ENCODE peak calls at places on chromosomes 2 and 18, in nine cellular contexts. One of them, this sample, is unnamed.

GRCh38 chr2:128490321-128490720 is 171.7 kb upstream of the HS6ST1 start:
- DNase-seq in heart right ventricle: no peak
- DNase-seq in left lobe of liver: no peak
- DNase-seq in posterior cingulate gyrus: no peak
- DNase-seq in sciatic nerve: no peak
- DNase-seq in DMS153: no peak
- DNase-seq in sigmoid colon: no peak
- DNase-seq in MM.1S: no peak
- DNase-seq in stimulated activated CD4-positive, alpha-beta T cell treated with anti-CD3 and anti-CD28 coated beads, Interleukin-1b, Interleukin-23, amount 100 ng/mL, for 24 hours: no peak
- DNase-seq in this sample: no peak

GRCh38 chr2:45885111-45885685 is 233.7 kb downstream of the PRKCE start:
- DNase-seq in heart right ventricle: no peak
- DNase-seq in left lobe of liver: no peak
- DNase-seq in posterior cingulate gyrus: no peak
- DNase-seq in sciatic nerve: no peak
- DNase-seq in DMS153: peak; percentile 20
- DNase-seq in sigmoid colon: no peak
- DNase-seq in MM.1S: no peak
- DNase-seq in stimulated activated CD4-positive, alpha-beta T cell treated with anti-CD3 and anti-CD28 coated beads, Interleukin-1b, Interleukin-23, amount 100 ng/mL, for 24 hours: no peak
- DNase-seq in this sample: no peak

GRCh38 chr2:160407393-160408204 is 86.0 kb downstream of the RBMS1 start:
- DNase-seq in heart right ventricle: peak; percentile 57
- DNase-seq in left lobe of liver: peak; percentile 65
- DNase-seq in posterior cingulate gyrus: peak; percentile 41
- DNase-seq in sciatic nerve: peak; percentile 78
- DNase-seq in DMS153: peak; percentile 7
- DNase-seq in sigmoid colon: peak; percentile 87
- DNase-seq in MM.1S: peak; percentile 56
- DNase-seq in stimulated activated CD4-positive, alpha-beta T cell treated with anti-CD3 and anti-CD28 coated beads, Interleukin-1b, Interleukin-23, amount 100 ng/mL, for 24 hours: no peak
- DNase-seq in this sample: peak; percentile 63

GRCh38 chr2:240672076-240672700 is 10.5 kb downstream of the AQP12B start:
- DNase-seq in heart right ventricle: no peak
- DNase-seq in left lobe of liver: no peak
- DNase-seq in posterior cingulate gyrus: no peak
- DNase-seq in sciatic nerve: no peak
- DNase-seq in DMS153: no peak
- DNase-seq in sigmoid colon: no peak
- DNase-seq in MM.1S: no peak
- DNase-seq in stimulated activated CD4-positive, alpha-beta T cell treated with anti-CD3 and anti-CD28 coated beads, Interleukin-1b, Interleukin-23, amount 100 ng/mL, for 24 hours: no peak
- DNase-seq in this sample: no peak

GRCh38 chr2:230885467-230886130 is 20.9 kb downstream of the ITM2C start:
- DNase-seq in heart right ventricle: no peak
- DNase-seq in left lobe of liver: no peak
- DNase-seq in posterior cingulate gyrus: no peak
- DNase-seq in sciatic nerve: no peak
- DNase-seq in DMS153: no peak
- DNase-seq in sigmoid colon: no peak
- DNase-seq in MM.1S: peak; percentile 54
- DNase-seq in stimulated activated CD4-positive, alpha-beta T cell treated with anti-CD3 and anti-CD28 coated beads, Interleukin-1b, Interleukin-23, amount 100 ng/mL, for 24 hours: no peak
- DNase-seq in this sample: no peak

GRCh38 chr2:230864122-230864604 is 579 bp upstream of the ITM2C start:
- DNase-seq in heart right ventricle: no peak
- DNase-seq in left lobe of liver: peak; percentile 41
- DNase-seq in posterior cingulate gyrus: no peak
- DNase-seq in sciatic nerve: no peak
- DNase-seq in DMS153: no peak
- DNase-seq in sigmoid colon: no peak
- DNase-seq in MM.1S: no peak
- DNase-seq in stimulated activated CD4-positive, alpha-beta T cell treated with anti-CD3 and anti-CD28 coated beads, Interleukin-1b, Interleukin-23, amount 100 ng/mL, for 24 hours: no peak
- DNase-seq in this sample: no peak

GRCh38 chr2:207230261-207231105 is 64.7 kb upstream of the KLF7 start:
- DNase-seq in heart right ventricle: no peak
- DNase-seq in left lobe of liver: no peak
- DNase-seq in posterior cingulate gyrus: no peak
- DNase-seq in sciatic nerve: no peak
- DNase-seq in DMS153: no peak
- DNase-seq in sigmoid colon: no peak
- DNase-seq in MM.1S: peak; percentile 15
- DNase-seq in stimulated activated CD4-positive, alpha-beta T cell treated with anti-CD3 and anti-CD28 coated beads, Interleukin-1b, Interleukin-23, amount 100 ng/mL, for 24 hours: no peak
- DNase-seq in this sample: no peak

GRCh38 chr2:6951046-6951445 is 33.8 kb downstream of the RNF144A start:
- DNase-seq in heart right ventricle: no peak
- DNase-seq in left lobe of liver: no peak
- DNase-seq in posterior cingulate gyrus: no peak
- DNase-seq in sciatic nerve: no peak
- DNase-seq in DMS153: no peak
- DNase-seq in sigmoid colon: no peak
- DNase-seq in MM.1S: no peak
- DNase-seq in stimulated activated CD4-positive, alpha-beta T cell treated with anti-CD3 and anti-CD28 coated beads, Interleukin-1b, Interleukin-23, amount 100 ng/mL, for 24 hours: no peak
- DNase-seq in this sample: no peak

GRCh38 chr2:24026233-24026632 is 16.3 kb downstream of the MFSD2B start:
- DNase-seq in heart right ventricle: no peak
- DNase-seq in left lobe of liver: no peak
- DNase-seq in posterior cingulate gyrus: no peak
- DNase-seq in sciatic nerve: no peak
- DNase-seq in DMS153: no peak
- DNase-seq in sigmoid colon: no peak
- DNase-seq in MM.1S: no peak
- DNase-seq in stimulated activated CD4-positive, alpha-beta T cell treated with anti-CD3 and anti-CD28 coated beads, Interleukin-1b, Interleukin-23, amount 100 ng/mL, for 24 hours: no peak
- DNase-seq in this sample: no peak

GRCh38 chr18:35484034-35484433 is 13.7 kb downstream of the INO80C start:
- DNase-seq in heart right ventricle: no peak
- DNase-seq in left lobe of liver: no peak
- DNase-seq in posterior cingulate gyrus: no peak
- DNase-seq in sciatic nerve: no peak
- DNase-seq in DMS153: no peak
- DNase-seq in sigmoid colon: no peak
- DNase-seq in MM.1S: no peak
- DNase-seq in stimulated activated CD4-positive, alpha-beta T cell treated with anti-CD3 and anti-CD28 coated beads, Interleukin-1b, Interleukin-23, amount 100 ng/mL, for 24 hours: no peak
- DNase-seq in this sample: no peak

GRCh38 chr2:86491088-86491487 is 49.9 kb downstream of the KDM3A start:
- DNase-seq in heart right ventricle: no peak
- DNase-seq in left lobe of liver: no peak
- DNase-seq in posterior cingulate gyrus: no peak
- DNase-seq in sciatic nerve: no peak
- DNase-seq in DMS153: no peak
- DNase-seq in sigmoid colon: no peak
- DNase-seq in MM.1S: no peak
- DNase-seq in stimulated activated CD4-positive, alpha-beta T cell treated with anti-CD3 and anti-CD28 coated beads, Interleukin-1b, Interleukin-23, amount 100 ng/mL, for 24 hours: no peak
- DNase-seq in this sample: peak; percentile 46

GRCh38 chr2:38130877-38131276 is 54.9 kb upstream of the CYP1B1 start:
- DNase-seq in heart right ventricle: no peak
- DNase-seq in left lobe of liver: no peak
- DNase-seq in posterior cingulate gyrus: no peak
- DNase-seq in sciatic nerve: no peak
- DNase-seq in DMS153: no peak
- DNase-seq in sigmoid colon: no peak
- DNase-seq in MM.1S: no peak
- DNase-seq in stimulated activated CD4-positive, alpha-beta T cell treated with anti-CD3 and anti-CD28 coated beads, Interleukin-1b, Interleukin-23, amount 100 ng/mL, for 24 hours: no peak
- DNase-seq in this sample: peak; percentile 22

GRCh38 chr2:108243566-108243965 is 3.8 kb downstream of the SULT1C3 start:
- DNase-seq in heart right ventricle: no peak
- DNase-seq in left lobe of liver: no peak
- DNase-seq in posterior cingulate gyrus: no peak
- DNase-seq in sciatic nerve: no peak
- DNase-seq in DMS153: no peak
- DNase-seq in sigmoid colon: no peak
- DNase-seq in MM.1S: no peak
- DNase-seq in stimulated activated CD4-positive, alpha-beta T cell treated with anti-CD3 and anti-CD28 coated beads, Interleukin-1b, Interleukin-23, amount 100 ng/mL, for 24 hours: no peak
- DNase-seq in this sample: peak; percentile 8

GRCh38 chr2:214328941-214329340 is 81.9 kb upstream of the VWC2L start:
- DNase-seq in heart right ventricle: no peak
- DNase-seq in left lobe of liver: no peak
- DNase-seq in posterior cingulate gyrus: peak; percentile 72
- DNase-seq in sciatic nerve: no peak
- DNase-seq in DMS153: no peak
- DNase-seq in sigmoid colon: no peak
- DNase-seq in MM.1S: no peak
- DNase-seq in stimulated activated CD4-positive, alpha-beta T cell treated with anti-CD3 and anti-CD28 coated beads, Interleukin-1b, Interleukin-23, amount 100 ng/mL, for 24 hours: no peak
- DNase-seq in this sample: no peak

GRCh38 chr2:88638743-88639142 is 11.5 kb upstream of the EIF2AK3 start:
- DNase-seq in heart right ventricle: no peak
- DNase-seq in left lobe of liver: no peak
- DNase-seq in posterior cingulate gyrus: no peak
- DNase-seq in sciatic nerve: no peak
- DNase-seq in DMS153: no peak
- DNase-seq in sigmoid colon: no peak
- DNase-seq in MM.1S: peak; percentile 21
- DNase-seq in stimulated activated CD4-positive, alpha-beta T cell treated with anti-CD3 and anti-CD28 coated beads, Interleukin-1b, Interleukin-23, amount 100 ng/mL, for 24 hours: no peak
- DNase-seq in this sample: peak; percentile 64

GRCh38 chr2:164967781-164968228 is 12.5 kb upstream of the SLC38A11 start:
- DNase-seq in heart right ventricle: no peak
- DNase-seq in left lobe of liver: no peak
- DNase-seq in posterior cingulate gyrus: no peak
- DNase-seq in sciatic nerve: no peak
- DNase-seq in DMS153: no peak
- DNase-seq in sigmoid colon: no peak
- DNase-seq in MM.1S: no peak
- DNase-seq in stimulated activated CD4-positive, alpha-beta T cell treated with anti-CD3 and anti-CD28 coated beads, Interleukin-1b, Interleukin-23, amount 100 ng/mL, for 24 hours: no peak
- DNase-seq in this sample: peak; percentile 99

GRCh38 chr2:128603411-128603924 is 284.8 kb upstream of the HS6ST1 start:
- DNase-seq in heart right ventricle: no peak
- DNase-seq in left lobe of liver: peak; percentile 40
- DNase-seq in posterior cingulate gyrus: no peak
- DNase-seq in sciatic nerve: peak; percentile 51
- DNase-seq in DMS153: no peak
- DNase-seq in sigmoid colon: peak; percentile 55
- DNase-seq in MM.1S: no peak
- DNase-seq in stimulated activated CD4-positive, alpha-beta T cell treated with anti-CD3 and anti-CD28 coated beads, Interleukin-1b, Interleukin-23, amount 100 ng/mL, for 24 hours: no peak
- DNase-seq in this sample: no peak

GRCh38 chr2:128775064-128775347 is 456.3 kb upstream of the HS6ST1 start:
- DNase-seq in heart right ventricle: no peak
- DNase-seq in left lobe of liver: no peak
- DNase-seq in posterior cingulate gyrus: no peak
- DNase-seq in sciatic nerve: no peak
- DNase-seq in DMS153: no peak
- DNase-seq in sigmoid colon: peak; percentile 22
- DNase-seq in MM.1S: no peak
- DNase-seq in stimulated activated CD4-positive, alpha-beta T cell treated with anti-CD3 and anti-CD28 coated beads, Interleukin-1b, Interleukin-23, amount 100 ng/mL, for 24 hours: no peak
- DNase-seq in this sample: no peak

GRCh38 chr2:165499131-165499530 is 29.6 kb downstream of the CSRNP3 start:
- DNase-seq in heart right ventricle: no peak
- DNase-seq in left lobe of liver: no peak
- DNase-seq in posterior cingulate gyrus: no peak
- DNase-seq in sciatic nerve: no peak
- DNase-seq in DMS153: no peak
- DNase-seq in sigmoid colon: no peak
- DNase-seq in MM.1S: no peak
- DNase-seq in stimulated activated CD4-positive, alpha-beta T cell treated with anti-CD3 and anti-CD28 coated beads, Interleukin-1b, Interleukin-23, amount 100 ng/mL, for 24 hours: no peak
- DNase-seq in this sample: no peak

GRCh38 chr18:8423051-8423558 is 186.1 kb upstream of the RAB12 start:
- DNase-seq in heart right ventricle: no peak
- DNase-seq in left lobe of liver: no peak
- DNase-seq in posterior cingulate gyrus: no peak
- DNase-seq in sciatic nerve: no peak
- DNase-seq in DMS153: no peak
- DNase-seq in sigmoid colon: no peak
- DNase-seq in MM.1S: no peak
- DNase-seq in stimulated activated CD4-positive, alpha-beta T cell treated with anti-CD3 and anti-CD28 coated beads, Interleukin-1b, Interleukin-23, amount 100 ng/mL, for 24 hours: no peak
- DNase-seq in this sample: no peak

GRCh38 chr2:220053919-220054318 is 426.5 kb downstream of the SLC4A3 start:
- DNase-seq in heart right ventricle: no peak
- DNase-seq in left lobe of liver: no peak
- DNase-seq in posterior cingulate gyrus: no peak
- DNase-seq in sciatic nerve: no peak
- DNase-seq in DMS153: no peak
- DNase-seq in sigmoid colon: no peak
- DNase-seq in MM.1S: peak; percentile 15
- DNase-seq in stimulated activated CD4-positive, alpha-beta T cell treated with anti-CD3 and anti-CD28 coated beads, Interleukin-1b, Interleukin-23, amount 100 ng/mL, for 24 hours: no peak
- DNase-seq in this sample: no peak

GRCh38 chr18:42233908-42234307 is 278.9 kb downstream of the PIK3C3 start:
- DNase-seq in heart right ventricle: no peak
- DNase-seq in left lobe of liver: no peak
- DNase-seq in posterior cingulate gyrus: no peak
- DNase-seq in sciatic nerve: no peak
- DNase-seq in DMS153: no peak
- DNase-seq in sigmoid colon: no peak
- DNase-seq in MM.1S: no peak
- DNase-seq in stimulated activated CD4-positive, alpha-beta T cell treated with anti-CD3 and anti-CD28 coated beads, Interleukin-1b, Interleukin-23, amount 100 ng/mL, for 24 hours: no peak
- DNase-seq in this sample: no peak

GRCh38 chr2:143600136-143600535 is 470.9 kb downstream of the ARHGAP15 start:
- DNase-seq in heart right ventricle: no peak
- DNase-seq in left lobe of liver: no peak
- DNase-seq in posterior cingulate gyrus: no peak
- DNase-seq in sciatic nerve: no peak
- DNase-seq in DMS153: no peak
- DNase-seq in sigmoid colon: no peak
- DNase-seq in MM.1S: no peak
- DNase-seq in stimulated activated CD4-positive, alpha-beta T cell treated with anti-CD3 and anti-CD28 coated beads, Interleukin-1b, Interleukin-23, amount 100 ng/mL, for 24 hours: no peak
- DNase-seq in this sample: peak; percentile 12

GRCh38 chr2:109381327-109381820 is 232.4 kb downstream of the SEPTIN10 start:
- DNase-seq in heart right ventricle: no peak
- DNase-seq in left lobe of liver: peak; percentile 30
- DNase-seq in posterior cingulate gyrus: peak; percentile 6
- DNase-seq in sciatic nerve: peak; percentile 28
- DNase-seq in DMS153: no peak
- DNase-seq in sigmoid colon: peak; percentile 42
- DNase-seq in MM.1S: no peak
- DNase-seq in stimulated activated CD4-positive, alpha-beta T cell treated with anti-CD3 and anti-CD28 coated beads, Interleukin-1b, Interleukin-23, amount 100 ng/mL, for 24 hours: no peak
- DNase-seq in this sample: no peak

GRCh38 chr2:168049609-168050008 is 197.8 kb downstream of the STK39 start:
- DNase-seq in heart right ventricle: no peak
- DNase-seq in left lobe of liver: no peak
- DNase-seq in posterior cingulate gyrus: no peak
- DNase-seq in sciatic nerve: no peak
- DNase-seq in DMS153: no peak
- DNase-seq in sigmoid colon: no peak
- DNase-seq in MM.1S: no peak
- DNase-seq in stimulated activated CD4-positive, alpha-beta T cell treated with anti-CD3 and anti-CD28 coated beads, Interleukin-1b, Interleukin-23, amount 100 ng/mL, for 24 hours: no peak
- DNase-seq in this sample: no peak

GRCh38 chr2:27185331-27186026 is 26.4 kb upstream of the ATRAID start:
- DNase-seq in heart right ventricle: no peak
- DNase-seq in left lobe of liver: peak; percentile 85
- DNase-seq in posterior cingulate gyrus: no peak
- DNase-seq in sciatic nerve: peak; percentile 63
- DNase-seq in DMS153: no peak
- DNase-seq in sigmoid colon: peak; percentile 74
- DNase-seq in MM.1S: peak; percentile 22
- DNase-seq in stimulated activated CD4-positive, alpha-beta T cell treated with anti-CD3 and anti-CD28 coated beads, Interleukin-1b, Interleukin-23, amount 100 ng/mL, for 24 hours: no peak
- DNase-seq in this sample: no peak

GRCh38 chr2:45191096-45191863 is 182.0 kb upstream of the SIX2 start:
- DNase-seq in heart right ventricle: no peak
- DNase-seq in left lobe of liver: no peak
- DNase-seq in posterior cingulate gyrus: no peak
- DNase-seq in sciatic nerve: no peak
- DNase-seq in DMS153: no peak
- DNase-seq in sigmoid colon: no peak
- DNase-seq in MM.1S: no peak
- DNase-seq in stimulated activated CD4-positive, alpha-beta T cell treated with anti-CD3 and anti-CD28 coated beads, Interleukin-1b, Interleukin-23, amount 100 ng/mL, for 24 hours: no peak
- DNase-seq in this sample: no peak

GRCh38 chr2:171703574-171704347 is 16.5 kb downstream of the DYNC1I2 start:
- DNase-seq in heart right ventricle: no peak
- DNase-seq in left lobe of liver: no peak
- DNase-seq in posterior cingulate gyrus: no peak
- DNase-seq in sciatic nerve: no peak
- DNase-seq in DMS153: no peak
- DNase-seq in sigmoid colon: no peak
- DNase-seq in MM.1S: peak; percentile 44
- DNase-seq in stimulated activated CD4-positive, alpha-beta T cell treated with anti-CD3 and anti-CD28 coated beads, Interleukin-1b, Interleukin-23, amount 100 ng/mL, for 24 hours: no peak
- DNase-seq in this sample: no peak

GRCh38 chr2:36780231-36780808 is 83.8 kb downstream of the VIT start:
- DNase-seq in heart right ventricle: no peak
- DNase-seq in left lobe of liver: no peak
- DNase-seq in posterior cingulate gyrus: no peak
- DNase-seq in sciatic nerve: no peak
- DNase-seq in DMS153: peak; percentile 31
- DNase-seq in sigmoid colon: no peak
- DNase-seq in MM.1S: peak; percentile 49
- DNase-seq in stimulated activated CD4-positive, alpha-beta T cell treated with anti-CD3 and anti-CD28 coated beads, Interleukin-1b, Interleukin-23, amount 100 ng/mL, for 24 hours: no peak
- DNase-seq in this sample: peak; percentile 15

GRCh38 chr18:49467019-49467563 is 6.6 kb upstream of the DYM start:
- DNase-seq in heart right ventricle: no peak
- DNase-seq in left lobe of liver: no peak
- DNase-seq in posterior cingulate gyrus: no peak
- DNase-seq in sciatic nerve: no peak
- DNase-seq in DMS153: no peak
- DNase-seq in sigmoid colon: no peak
- DNase-seq in MM.1S: no peak
- DNase-seq in stimulated activated CD4-positive, alpha-beta T cell treated with anti-CD3 and anti-CD28 coated beads, Interleukin-1b, Interleukin-23, amount 100 ng/mL, for 24 hours: no peak
- DNase-seq in this sample: no peak